ENCODE peak calls at places on chromosomes 16 and 17, in five cellular contexts. C is mammary epithelial cell; L is CD8-positive, alpha-beta T cell; F is astrocyte; E is stomach. M is an unnamed sample.

GRCh38 chr16:1781758-1782407 is 488 bp downstream of the SPSB3 start:
- DNase-seq in L (no peak), F (no peak), E (no peak), C (peak; percentile 35), M (peak; percentile 62)

GRCh38 chr16:90048347-90048722 is 28.8 kb downstream of the PRDM7 start:
- DNase-seq in F (no peak), L (no peak), E (no peak), C (no peak), M (no peak)

GRCh38 chr16:65102326-65102725 is 19.5 kb downstream of the CDH11 start:
- DNase-seq in L (no peak), F (no peak), E (no peak), C (no peak), M (no peak)

GRCh38 chr16:75837264-75837663 is 111.0 kb upstream of the CPHXL start:
- DNase-seq in F (no peak), C (no peak), E (no peak), L (no peak), M (no peak)

GRCh38 chr17:72667096-72668063 is 425.1 kb downstream of the SLC39A11 start:
- DNase-seq in F (peak; percentile 11), C (no peak), E (no peak), L (no peak), M (no peak)

GRCh38 chr17:17051791-17052461 is 9.7 kb downstream of the MPRIP start:
- DNase-seq in E (peak; percentile 43), C (no peak), F (no peak), L (no peak), M (peak; percentile 73)

GRCh38 chr16:29779474-29779873 is 1.4 kb downstream of the ZG16 start:
- DNase-seq in E (no peak), F (no peak), L (no peak), C (peak; percentile 20), M (no peak)

GRCh38 chr16:1543085-1543896 is 9.8 kb downstream of the TMEM204 start:
- DNase-seq in F (peak; percentile 81), C (peak; percentile 27), E (peak; percentile 32), L (no peak), M (peak; percentile 61)

GRCh38 chr17:75920045-75920560 is 15.4 kb upstream of the MRPL38 start:
- DNase-seq in F (no peak), E (no peak), C (no peak), L (no peak), M (no peak)

GRCh38 chr16:70396209-70396904 is 42.5 kb downstream of the ST3GAL2 start:
- DNase-seq in E (no peak), F (no peak), C (no peak), L (no peak), M (no peak)

GRCh38 chr17:42984486-42984885 is 4.1 kb downstream of the RUNDC1 start:
- DNase-seq in L (no peak), C (no peak), F (no peak), E (no peak), M (no peak)

GRCh38 chr17:80955673-80956306 is 35.9 kb upstream of the CHMP6 start:
- DNase-seq in E (no peak), F (no peak), L (no peak), C (no peak), M (no peak)

GRCh38 chr16:85479972-85480726 is 133.0 kb upstream of the GSE1 start:
- DNase-seq in E (peak; percentile 72), C (no peak), L (no peak), F (no peak), M (no peak)

GRCh38 chr17:8056232-8056975 is 17.5 kb downstream of the ALOX15B start:
- DNase-seq in E (peak; percentile 81), L (peak; percentile 22), F (peak; percentile 81), C (peak; percentile 85), M (no peak)

GRCh38 chr17:2222901-2223616 is 80.5 kb downstream of the SMG6 start:
- DNase-seq in E (peak; percentile 32), L (peak; percentile 51), C (peak; percentile 60), F (peak; percentile 64), M (peak; percentile 74)

GRCh38 chr16:85460983-85461813 is 151.9 kb upstream of the GSE1 start:
- DNase-seq in F (peak; percentile 28), C (peak; percentile 3), E (no peak), L (no peak), M (no peak)

GRCh38 chr16:13005836-13006235 is 104.4 kb downstream of the SHISA9 start:
- DNase-seq in E (no peak), L (no peak), C (no peak), F (no peak), M (no peak)

GRCh38 chr16:23650674-23651073 is 9.4 kb downstream of the DCTN5 start:
- DNase-seq in E (no peak), C (no peak), L (no peak), F (peak; percentile 35), M (no peak)

GRCh38 chr16:79848739-79849518 is 248.4 kb upstream of the MAF start:
- DNase-seq in L (no peak), C (no peak), E (no peak), F (no peak), M (no peak)

GRCh38 chr17:66661411-66661843 is 173.5 kb upstream of the CACNG5 start:
- DNase-seq in F (peak; percentile 53), L (no peak), E (peak; percentile 45), C (peak; percentile 89), M (no peak)

GRCh38 chr17:16936536-16937310 is 35.2 kb downstream of the TNFRSF13B start:
- DNase-seq in L (no peak), C (no peak), E (peak; percentile 18), F (no peak), M (no peak)

GRCh38 chr17:39174907-39175694 is 9.1 kb upstream of the ARL5C start:
- DNase-seq in F (no peak), L (peak; percentile 72), C (no peak), E (peak; percentile 81), M (no peak)

GRCh38 chr17:76864024-76864423 is 4.2 kb upstream of the MGAT5B start:
- DNase-seq in L (no peak), E (no peak), C (no peak), F (no peak), M (no peak)

GRCh38 chr16:54627616-54628015 is 303.0 kb upstream of the IRX5 start:
- DNase-seq in L (no peak), F (no peak), E (no peak), C (no peak), M (no peak)

GRCh38 chr16:87560428-87561199 is 41.7 kb upstream of the JPH3 start:
- DNase-seq in F (no peak), L (no peak), C (no peak), E (peak; percentile 60), M (no peak)

GRCh38 chr16:7345423-7345822 is 12.8 kb downstream of the RBFOX1 start:
- DNase-seq in C (no peak), E (no peak), F (no peak), L (no peak), M (no peak)

GRCh38 chr17:53490447-53490968 is 332.2 kb upstream of the KIF2B start:
- DNase-seq in C (no peak), E (no peak), F (no peak), L (no peak), M (no peak)

GRCh38 chr17:9402590-9403199 is 172.9 kb downstream of the STX8 start:
- DNase-seq in E (no peak), C (no peak), L (no peak), F (no peak), M (no peak)

GRCh38 chr16:27470567-27471431 is 68.8 kb downstream of the IL21R start:
- DNase-seq in E (no peak), F (peak; percentile 44), C (no peak), L (no peak), M (no peak)

GRCh38 chr17:68352041-68352440 is 60.7 kb downstream of the ARSG start:
- DNase-seq in F (no peak), L (no peak), C (no peak), E (no peak), M (no peak)

GRCh38 chr17:68198931-68199836 is 48.7 kb upstream of the AMZ2 start:
- DNase-seq in C (peak; percentile 37), F (no peak), E (no peak), L (no peak), M (no peak)

GRCh38 chr17:82882715-82883446 is 43.1 kb upstream of the ZNF750 start:
- DNase-seq in E (peak; percentile 90), L (peak; percentile 68), C (no peak), F (no peak), M (no peak)

GRCh38 chr16:55663225-55663624 is 7.4 kb downstream of the SLC6A2 start:
- DNase-seq in F (no peak), E (no peak), C (no peak), L (no peak), M (no peak)

GRCh38 chr17:65198653-65199382 is 61.6 kb downstream of the RGS9 start:
- DNase-seq in C (peak; percentile 35), L (no peak), E (no peak), F (peak; percentile 40), M (no peak)

GRCh38 chr16:2210386-2211365 is at the start of gene BRICD5:
- DNase-seq in C (no peak), F (no peak), L (no peak), E (no peak), M (no peak)

GRCh38 chr17:79562806-79563141 is 48.1 kb downstream of the RBFOX3 start:
- DNase-seq in L (no peak), C (no peak), F (no peak), E (no peak), M (peak; percentile 14)
- H3K4me1 ChIP-seq in L (no peaks in the 10 kb centered on the region), C (peaks cover 15% of the 10 kb centered on the region), F (peaks cover 6% of the 10 kb centered on the region), E (no peaks in the 10 kb centered on the region), M (no peaks in the 10 kb centered on the region)

GRCh38 chr16:69395859-69396186 is 10.0 kb upstream of the TERF2 start:
- DNase-seq in L (no peak), E (no peak), C (no peak), F (no peak), M (no peak)
- TF ChIP-seq CTCF in L (no peak), E (no peak), C (no peak), F (no peak), M (no peak)

GRCh38 chr16:48507886-48508285 is 102.1 kb downstream of the N4BP1 start:
- DNase-seq in C (no peak), F (no peak), E (no peak), L (no peak), M (peak; percentile 25)
- H3K27ac ChIP-seq in C (no peak overlapping the region), F (no peak overlapping the region), E (no peak overlapping the region), L (no peak overlapping the region), M (no peak overlapping the region)

GRCh38 chr17:52148288-52148968 is 10.1 kb downstream of the CA10 start:
- DNase-seq in F (no peak), C (no peak), L (no peak), E (no peak), M (no peak)
- H3K4me1 ChIP-seq in F (peaks cover 13% of the 10 kb centered on the region), C (peaks cover 54% of the 10 kb centered on the region), L (no peaks in the 10 kb centered on the region), E (no peaks in the 10 kb centered on the region), M (no peaks in the 10 kb centered on the region)

DNA sequence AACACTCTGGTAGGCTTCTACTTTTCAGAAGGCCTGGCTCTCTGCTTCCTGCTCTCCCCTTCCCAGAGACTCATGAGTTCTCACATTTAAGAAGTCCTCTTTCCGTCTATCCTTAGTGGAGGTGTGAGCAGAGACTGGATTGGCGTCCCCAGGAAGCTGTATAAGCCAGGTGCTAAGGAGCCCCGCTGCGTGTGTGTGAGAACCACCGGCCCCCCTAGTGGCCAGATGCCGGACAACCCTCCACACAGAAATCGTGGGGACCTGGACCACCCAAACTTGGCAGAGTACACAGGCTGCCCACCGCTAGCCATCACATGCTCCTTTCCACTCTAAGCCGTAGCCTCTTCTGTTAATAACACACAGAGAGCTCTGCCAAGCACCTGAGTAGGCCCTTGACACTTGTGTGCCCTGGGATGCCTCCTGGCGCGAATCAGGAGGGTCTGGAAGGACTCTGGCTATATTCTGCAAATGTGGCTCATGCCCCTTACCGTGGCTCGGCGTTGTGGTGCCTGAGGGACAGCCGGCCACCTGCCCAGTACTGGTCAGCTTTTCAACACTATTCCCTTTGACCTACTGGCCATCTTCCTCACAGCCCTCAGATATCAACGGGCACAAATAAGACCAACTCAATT is 13.9 kb downstream of the CYB5D2 start:
- DNase-seq in F (no peak), L (no peak), C (no peak), E (no peak), M (no peak)
- TF ChIP-seq CTCF in F (no peak), L (no peak), C (no peak), E (no peak), M (no peak)